ENCODE peak calls at places on chromosomes 1 and 21, in four cellular contexts. C is left ventricle myocardium inferior, I is skeletal muscle cell, Y is tibial nerve. O is an unnamed sample.

GRCh38 chr1:68571499-68571898 is 74.6 kb upstream of the DEPDC1 start:
- DNase-seq in C (no peak), I (no peak), Y (no peak), O (no peak)

GRCh38 chr1:31790140-31790539 is 25.7 kb downstream of the SPOCD1 start:
- DNase-seq in C (no peak), I (no peak), Y (no peak), O (peak)

GRCh38 chr1:106049595-106049994 is 1006.9 kb upstream of the PRMT6 start:
- DNase-seq in C (no peak), I (no peak), Y (no peak), O (no peak)

GRCh38 chr1:31297273-31298247 is 728 bp downstream of the ZCCHC17 start:
- DNase-seq in C (no peak), I (no peak), Y (no peak), O (no peak)

GRCh38 chr1:1093610-1093943 is 19.5 kb upstream of the RNF223 start:
- DNase-seq in C (no peak), I (no peak), Y (no peak), O (peak)

GRCh38 chr1:228490120-228491078 is 3.2 kb downstream of the RNF187 start:
- DNase-seq in C (peak), I (no peak), Y (no peak), O (no peak)

GRCh38 chr1:178628637-178629548 is 96.2 kb upstream of the RALGPS2 start:
- DNase-seq in C (no peak), I (no peak), Y (no peak), O (no peak)

GRCh38 chr1:18945401-18945849 is 11.1 kb downstream of the IFFO2 start:
- DNase-seq in C (peak), I (peak), Y (no peak), O (no peak)

GRCh38 chr21:36347278-36347961 is 27.4 kb downstream of the MORC3 start:
- DNase-seq in C (no peak), I (no peak), Y (no peak), O (no peak)

GRCh38 chr1:205054013-205054412 is 11.0 kb downstream of the CNTN2 start:
- DNase-seq in C (no peak), I (no peak), Y (no peak), O (no peak)

GRCh38 chr1:99580451-99580850 is 65.5 kb upstream of the PALMD start:
- DNase-seq in C (peak), I (no peak), Y (no peak), O (no peak)

GRCh38 chr1:54153548-54154439 is 994 bp upstream of the CDCP2 start:
- DNase-seq in C (peak), I (peak), Y (peak), O (no peak)

GRCh38 chr1:197444754-197445153 is 176.7 kb downstream of the CRB1 start:
- DNase-seq in C (no peak), I (no peak), Y (no peak), O (no peak)

GRCh38 chr1:162944974-162945639 is 84.1 kb upstream of the CCDC190 start:
- DNase-seq in C (no peak), I (no peak), Y (no peak), O (no peak)

GRCh38 chr1:211469938-211470529 is 21.9 kb downstream of the RD3 start:
- DNase-seq in C (peak), I (peak), Y (peak), O (peak)

GRCh38 chr1:983736-984475 is 2.0 kb upstream of the PERM1 start:
- DNase-seq in C (peak), I (no peak), Y (no peak), O (no peak)

GRCh38 chr21:42093991-42094417 is 22.9 kb downstream of the UMODL1 start:
- DNase-seq in C (no peak), I (peak), Y (no peak), O (no peak)

GRCh38 chr1:209831615-209832014 is 3.8 kb downstream of the UTP25 start:
- DNase-seq in C (no peak), I (no peak), Y (no peak), O (no peak)

GRCh38 chr1:99766378-99766800 is at the start of gene FRRS1:
- DNase-seq in C (peak), I (peak), Y (peak), O (peak)

GRCh38 chr1:147890177-147890790 is 12.3 kb upstream of the GJA8 start:
- DNase-seq in C (peak), I (peak), Y (peak), O (peak)

GRCh38 chr21:34799092-34799491 is 130.3 kb downstream of the CLIC6 start:
- DNase-seq in C (no peak), I (no peak), Y (no peak), O (no peak)

GRCh38 chr1:245458761-245459174 is 304.0 kb downstream of the KIF26B start:
- DNase-seq in C (no peak), I (no peak), Y (no peak), O (no peak)

GRCh38 chr1:44294588-44295007 is 60.5 kb downstream of the ERI3 start:
- DNase-seq in C (no peak), I (no peak), Y (peak), O (no peak)

GRCh38 chr1:7207875-7208646 is 422.8 kb downstream of the CAMTA1 start:
- DNase-seq in C (no peak), I (peak), Y (no peak), O (no peak)

GRCh38 chr1:165894591-165894990 is 67.2 kb downstream of the UCK2 start:
- DNase-seq in C (no peak), I (no peak), Y (no peak), O (no peak)

GRCh38 chr21:39094087-39094785 is 89.0 kb downstream of the PSMG1 start:
- DNase-seq in C (no peak), I (no peak), Y (no peak), O (no peak)

GRCh38 chr1:209229494-209230059 is 353.9 kb upstream of the CAMK1G start:
- DNase-seq in C (no peak), I (no peak), Y (no peak), O (no peak)

GRCh38 chr1:57553666-57554065 is 129.8 kb upstream of the DAB1 start:
- DNase-seq in C (no peak), I (no peak), Y (no peak), O (no peak)

GRCh38 chr1:36166938-36167910 is 11.3 kb downstream of the MAP7D1 start:
- DNase-seq in C (no peak), I (no peak), Y (no peak), O (no peak)

GRCh38 chr1:212727386-212728181 is 27.9 kb upstream of the BATF3 start:
- DNase-seq in C (no peak), I (peak), Y (no peak), O (no peak)

GRCh38 chr1:61318319-61319125 is 236.2 kb downstream of the NFIA start:
- DNase-seq in C (no peak), I (peak), Y (peak), O (no peak)

GRCh38 chr1:84403362-84403761 is 5.1 kb downstream of the DNASE2B start:
- DNase-seq in C (no peak), I (no peak), Y (no peak), O (no peak)

GRCh38 chr1:28736450-28737244 is at the start of gene YTHDF2:
- DNase-seq in C (peak), I (peak), Y (peak), O (peak)

GRCh38 chr1:83860506-83861221 is 138.3 kb downstream of the TTLL7 start:
- DNase-seq in C (peak), I (no peak), Y (peak), O (peak)

GRCh38 chr1:222644649-222645005 is 26.7 kb downstream of the MIA3 start:
- DNase-seq in C (no peak), I (no peak), Y (no peak), O (no peak)

GRCh38 chr1:10236405-10237156 is 26.2 kb downstream of the KIF1B start:
- DNase-seq in C (no peak), I (no peak), Y (no peak), O (no peak)

GRCh38 chr1:8395433-8395866 is 77.5 kb downstream of the SLC45A1 start:
- DNase-seq in C (no peak), I (no peak), Y (no peak), O (no peak)

GRCh38 chr1:218495931-218496330 is 150.8 kb downstream of the TGFB2 start:
- DNase-seq in C (no peak), I (no peak), Y (no peak), O (no peak)

GRCh38 chr1:218496561-218496960 is 151.4 kb downstream of the TGFB2 start:
- DNase-seq in C (no peak), I (peak), Y (no peak), O (no peak)

GRCh38 chr1:218499911-218500310 is 154.8 kb downstream of the TGFB2 start:
- DNase-seq in C (no peak), I (no peak), Y (no peak), O (no peak)

GRCh38 chr1:218499021-218499691 is 154.0 kb downstream of the TGFB2 start:
- DNase-seq in C (no peak), I (peak), Y (no peak), O (no peak)

GRCh38 chr1:218498061-218498938 is 153.2 kb downstream of the TGFB2 start:
- DNase-seq in C (no peak), I (no peak), Y (no peak), O (no peak)
- H3K4me3 ChIP-seq in C (peak), I (peak), Y (peak), O (peak)

DNA sequence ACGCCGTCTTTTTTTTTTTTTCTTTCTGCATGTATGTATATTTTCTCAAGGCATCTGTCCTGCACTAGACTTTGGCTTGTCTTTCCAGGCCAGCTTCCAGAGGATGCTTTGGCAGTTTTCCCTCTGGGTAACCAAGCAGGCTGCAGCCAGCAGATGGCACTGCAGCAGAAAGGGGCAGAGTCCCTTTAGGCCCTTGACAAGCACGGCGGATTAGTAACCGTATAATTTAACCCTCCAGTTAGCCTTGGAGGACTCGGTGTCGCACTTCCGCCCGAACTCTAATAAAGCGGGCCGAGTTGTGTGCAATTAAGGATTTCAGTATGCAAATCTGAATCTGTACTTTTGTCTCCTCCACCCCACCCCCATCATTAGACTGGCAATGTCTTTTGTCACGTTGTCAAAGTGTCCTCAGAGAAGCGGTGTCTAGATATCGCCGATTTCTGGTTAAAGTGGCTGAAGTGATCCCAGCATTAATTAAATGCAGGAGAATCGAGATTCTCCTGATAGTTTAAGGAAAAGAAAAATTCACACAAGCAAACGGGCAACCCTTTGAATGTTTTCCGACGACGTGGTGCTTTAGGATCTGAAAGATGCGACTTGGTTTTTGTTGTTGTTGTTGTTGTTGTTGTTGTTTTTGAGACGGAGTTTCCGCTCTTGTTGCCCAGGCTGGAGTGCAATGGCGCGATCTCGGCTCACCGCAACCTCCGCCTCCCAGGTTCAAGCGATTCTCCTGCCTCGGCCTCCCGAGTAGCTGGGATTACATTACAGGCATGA is 1.1 kb upstream of the TMEM167B start:
- DNase-seq in C (peak), I (no peak), Y (no peak), O (peak)
- H3K4me3 ChIP-seq in C (peak), I (peak), Y (peak), O (peak)

DNA sequence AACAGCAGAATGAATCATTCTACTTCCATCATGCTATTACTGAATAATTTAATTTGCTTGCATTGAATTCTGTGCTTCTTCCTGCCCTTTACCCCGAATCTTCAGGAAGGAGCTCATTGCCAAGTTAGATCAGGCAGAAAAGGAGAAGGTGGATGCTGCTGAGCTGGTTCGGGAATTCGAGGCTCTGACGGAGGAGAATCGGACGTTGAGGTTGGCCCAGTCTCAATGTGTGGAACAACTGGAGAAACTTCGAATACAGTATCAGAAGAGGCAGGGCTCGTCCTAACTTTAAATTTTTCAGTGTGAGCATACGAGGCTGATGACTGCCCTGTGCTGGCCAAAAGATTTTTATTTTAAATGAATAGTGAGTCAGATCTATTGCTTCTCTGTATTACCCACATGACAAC is 44.2 kb downstream of the MAP3K7CL start:
- DNase-seq in C (no peak), I (no peak), Y (no peak), O (no peak)
- H3K4me3 ChIP-seq in C (no peak), I (no peak), Y (no peak), O (no peak)

GRCh38 chr1:112626887-112627286 is 7.3 kb downstream of the CAPZA1 start:
- DNase-seq in C (no peak), I (no peak), Y (no peak), O (no peak)
- H3K4me3 ChIP-seq in C (no peak), I (no peak), Y (no peak), O (no peak)

DNA sequence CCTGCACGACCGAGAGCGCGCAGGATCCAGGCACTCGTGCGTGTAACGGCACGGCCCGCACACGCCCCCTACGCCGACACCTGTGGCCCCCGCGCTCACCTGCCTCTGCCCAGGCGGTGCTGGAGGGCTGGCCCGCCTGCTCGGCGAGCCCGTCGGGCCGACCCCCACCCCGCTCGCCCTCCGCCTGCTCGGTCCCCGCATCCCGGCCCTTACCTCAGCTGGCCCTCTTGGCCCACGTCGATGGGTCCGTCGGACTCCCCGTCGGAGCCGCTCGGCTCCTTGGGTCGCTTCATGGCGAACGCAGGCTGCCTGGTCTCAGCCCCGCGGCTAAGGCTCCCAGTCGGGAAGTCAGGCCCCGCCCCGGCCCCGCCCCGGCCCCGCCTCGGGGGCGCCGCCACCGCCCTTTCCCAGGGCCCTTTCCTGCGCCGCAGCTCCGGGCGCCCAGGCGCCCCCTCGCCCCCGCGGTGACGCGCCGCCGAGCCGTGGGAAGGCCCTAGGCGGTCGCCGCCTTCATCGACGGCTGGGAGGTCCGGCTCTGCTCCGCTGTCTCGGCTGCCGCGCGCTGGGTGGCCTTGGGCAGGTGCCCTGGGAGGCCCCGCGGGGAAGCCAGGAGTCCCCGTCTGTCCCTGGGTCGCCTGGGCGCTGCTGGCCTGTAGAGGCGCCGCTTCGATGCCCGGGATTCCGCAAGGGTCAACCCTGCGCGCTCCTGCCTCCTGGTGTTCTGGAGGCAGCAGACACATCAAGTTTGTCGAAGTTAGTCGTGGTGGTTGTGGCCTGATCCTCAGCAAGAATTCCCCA is at the start of gene HEYL:
- DNase-seq in C (peak), I (no peak), Y (peak), O (peak)
- H3K4me3 ChIP-seq in C (peak), I (peak), Y (peak), O (peak)

GRCh38 chr1:151036356-151036755 is at the start of gene BNIPL:
- DNase-seq in C (no peak), I (no peak), Y (no peak), O (no peak)
- H3K4me3 ChIP-seq in C (no peak), I (no peak), Y (no peak), O (peak)

GRCh38 chr21:43198376-43198775 is 29.6 kb downstream of the CRYAA start:
- DNase-seq in C (no peak), I (no peak), Y (no peak), O (no peak)
- H3K4me3 ChIP-seq in C (no peak), I (no peak), Y (no peak), O (no peak)

GRCh38 chr1:46491500-46492268 is 2.0 kb downstream of the DMBX1 start:
- DNase-seq in C (no peak), I (no peak), Y (no peak), O (no peak)

GRCh38 chr1:46490603-46491499 is 1.2 kb downstream of the DMBX1 start:
- DNase-seq in C (no peak), I (no peak), Y (no peak), O (no peak)

GRCh38 chr1:46493316-46494032 is 3.8 kb downstream of the DMBX1 start:
- DNase-seq in C (no peak), I (no peak), Y (no peak), O (no peak)

GRCh38 chr1:46492269-46492853 is 2.7 kb downstream of the DMBX1 start:
- DNase-seq in C (no peak), I (no peak), Y (no peak), O (no peak)

DNA sequence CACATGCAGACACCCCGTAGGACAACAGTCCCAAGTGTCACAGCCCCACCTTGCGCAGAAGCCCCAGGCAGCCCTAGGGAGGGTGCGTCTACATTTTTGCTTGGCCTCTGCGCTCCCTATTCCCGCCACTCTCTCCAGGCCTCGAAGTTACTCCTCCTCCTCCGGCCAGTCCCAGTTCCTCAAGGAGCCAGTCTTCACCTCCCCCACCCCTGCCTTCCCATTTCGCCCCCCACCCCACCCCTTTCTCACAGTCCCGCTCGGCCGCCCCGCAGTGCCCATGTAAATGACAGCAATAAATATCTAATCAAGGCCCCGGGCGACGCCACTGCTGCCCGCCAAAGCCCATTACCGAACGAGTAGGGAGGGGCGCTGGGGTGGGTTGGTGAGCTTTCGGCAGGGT is 3.2 kb downstream of the DMBX1 start:
- DNase-seq in C (no peak), I (no peak), Y (no peak), O (no peak)
- H3K4me3 ChIP-seq in C (no peak), I (no peak), Y (no peak), O (no peak)

DNA sequence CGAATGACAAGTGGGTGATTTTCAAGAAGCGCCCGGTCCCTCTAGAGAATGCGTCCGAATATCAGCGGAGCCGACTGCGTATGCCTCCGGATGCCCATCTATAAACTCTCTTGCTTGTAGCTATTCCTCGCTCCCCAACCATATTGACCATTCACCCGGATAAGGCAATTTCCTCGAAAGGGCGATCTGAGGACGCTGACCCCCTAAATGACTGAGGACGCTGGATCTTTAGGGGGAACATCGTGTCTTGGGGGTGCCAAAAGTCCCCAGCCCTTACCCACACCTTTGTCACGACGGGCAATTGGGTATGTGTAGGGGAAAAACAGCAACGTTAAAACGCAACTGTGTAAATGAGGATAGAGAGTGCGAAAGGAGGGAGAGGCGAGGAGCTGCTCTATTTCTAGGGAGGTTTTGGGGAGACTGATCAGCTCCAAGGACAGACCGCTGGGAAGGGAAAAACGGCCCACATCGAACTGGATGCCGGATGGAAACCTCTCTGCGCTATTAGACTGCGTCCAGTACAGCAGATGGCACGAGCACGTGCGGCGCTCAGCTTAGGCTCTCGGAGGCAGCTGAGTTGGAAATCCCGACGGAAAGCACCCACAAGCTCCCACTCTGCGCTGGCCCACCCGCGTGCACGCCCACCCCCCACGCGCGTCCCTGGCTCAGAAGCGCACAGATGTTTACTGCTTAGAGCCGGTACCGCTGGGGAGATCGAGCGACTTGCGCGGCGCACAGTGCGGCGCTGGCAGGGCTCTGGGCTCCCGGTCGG is 2.9 kb upstream of the PRRX1 start:
- DNase-seq in C (no peak), I (no peak), Y (no peak), O (no peak)
- H3K4me3 ChIP-seq in C (peak), I (peak), Y (peak), O (peak)

O was measured in lower lobe of right lung.